ENCODE peak calls at places on chromosomes 4 and X, in eight cellular contexts. H, S, C, U, V, D, E and X are unnamed samples.
A peak's percentile ranks its signal among the peaks of the same experiment; 100 is the strongest.

GRCh38 chr4:71186566-71187398 is 152.0 kb upstream of the SLC4A4 start:
- DNase-seq in H (peak; percentile 71), S (peak; percentile 25), C (no peak), U (peak; percentile 19), V (peak; percentile 50), D (no peak), E (peak; percentile 88), X (no peak)

GRCh38 chr4:175705407-175705806 is 106.7 kb downstream of the GPM6A start:
- DNase-seq in H (no peak), S (no peak), C (peak; percentile 1), U (no peak), V (no peak), D (no peak), E (no peak), X (no peak)

GRCh38 chrX:115968436-115969252 is 201.9 kb upstream of the AGTR2 start:
- DNase-seq in H (peak; percentile 61), S (no peak), C (peak; percentile 56), U (peak; percentile 49), V (peak; percentile 39), D (no peak), E (peak; percentile 79), X (no peak)

GRCh38 chrX:9935436-9935835 is 31.7 kb upstream of the CLDN34 start:
- DNase-seq in H (no peak), S (no peak), C (no peak), U (no peak), V (no peak), D (no peak), E (no peak), X (no peak)

GRCh38 chr4:56666279-56666678 is 14.8 kb downstream of the HOPX start:
- DNase-seq in H (no peak), S (no peak), C (peak; percentile 42), U (no peak), V (no peak), D (no peak), E (no peak), X (no peak)

GRCh38 chrX:13535371-13535770 is 34.0 kb upstream of the EGFL6 start:
- DNase-seq in H (no peak), S (no peak), C (no peak), U (no peak), V (no peak), D (no peak), E (no peak), X (no peak)

GRCh38 chrX:2596050-2596449 is 95.0 kb upstream of the CD99 start:
- DNase-seq in H (no peak), S (no peak), C (peak; percentile 30), U (no peak), V (no peak), D (no peak), E (no peak), X (no peak)

GRCh38 chr4:37771771-37772170 is 54.7 kb upstream of the PGM2 start:
- DNase-seq in H (no peak), S (no peak), C (no peak), U (no peak), V (no peak), D (no peak), E (no peak), X (no peak)

GRCh38 chrX:129938081-129938480 is 32.1 kb downstream of the UTP14A start:
- DNase-seq in H (no peak), S (no peak), C (no peak), U (no peak), V (no peak), D (no peak), E (no peak), X (no peak)

GRCh38 chr4:84971319-84971932 is 4.9 kb upstream of the WDFY3 start:
- DNase-seq in H (no peak), S (peak; percentile 15), C (peak; percentile 77), U (peak; percentile 63), V (peak; percentile 82), D (no peak), E (no peak), X (peak; percentile 55)

GRCh38 chrX:14660970-14661369 is 131.6 kb downstream of the GLRA2 start:
- DNase-seq in H (no peak), S (no peak), C (no peak), U (no peak), V (no peak), D (no peak), E (no peak), X (no peak)

GRCh38 chrX:95346854-95347253 is 1337.8 kb upstream of the DIAPH2 start:
- DNase-seq in H (no peak), S (no peak), C (peak; percentile 19), U (peak; percentile 5), V (peak; percentile 38), D (no peak), E (no peak), X (no peak)

GRCh38 chrX:40273356-40274050 is 175.7 kb upstream of the BCOR start:
- DNase-seq in H (peak; percentile 42), S (no peak), C (no peak), U (no peak), V (peak; percentile 62), D (no peak), E (no peak), X (no peak)

GRCh38 chr4:56544573-56545131 is 39.1 kb downstream of the ARL9 start:
- DNase-seq in H (peak; percentile 88), S (peak; percentile 79), C (peak; percentile 78), U (peak; percentile 77), V (peak; percentile 70), D (peak; percentile 10), E (peak; percentile 98), X (peak; percentile 13)

GRCh38 chr4:47468686-47469365 is 5.3 kb upstream of the COMMD8 start:
- DNase-seq in H (no peak), S (no peak), C (no peak), U (no peak), V (peak; percentile 77), D (no peak), E (no peak), X (peak; percentile 11)

GRCh38 chr4:25131925-25132324 is 28.3 kb downstream of the SEPSECS start:
- DNase-seq in H (no peak), S (no peak), C (no peak), U (no peak), V (no peak), D (no peak), E (no peak), X (no peak)
- H3K4me3 ChIP-seq in H (no peak overlapping the region), S (no peak overlapping the region), C (no peak overlapping the region), U (no peak overlapping the region), V (no peak overlapping the region), D (no peak overlapping the region), E (no peak overlapping the region), X (no peak overlapping the region)

GRCh38 chrX:153687121-153688039 is at the start of gene SLC6A8:
- DNase-seq in H (peak; percentile 51), S (no peak), C (peak; percentile 37), U (peak; percentile 72), V (peak; percentile 52), D (no peak), E (peak; percentile 84), X (no peak)

GRCh38 chrX:153685751-153686676 is 1.7 kb upstream of the SLC6A8 start:
- DNase-seq in H (no peak), S (no peak), C (no peak), U (no peak), V (no peak), D (no peak), E (no peak), X (no peak)

GRCh38 chrX:153685179-153685536 is 2.6 kb upstream of the SLC6A8 start:
- DNase-seq in H (no peak), S (no peak), C (no peak), U (no peak), V (no peak), D (no peak), E (no peak), X (no peak)

GRCh38 chrX:153681175-153681574 is 6.6 kb upstream of the SLC6A8 start:
- DNase-seq in H (no peak), S (no peak), C (no peak), U (no peak), V (no peak), D (no peak), E (no peak), X (no peak)

DNA sequence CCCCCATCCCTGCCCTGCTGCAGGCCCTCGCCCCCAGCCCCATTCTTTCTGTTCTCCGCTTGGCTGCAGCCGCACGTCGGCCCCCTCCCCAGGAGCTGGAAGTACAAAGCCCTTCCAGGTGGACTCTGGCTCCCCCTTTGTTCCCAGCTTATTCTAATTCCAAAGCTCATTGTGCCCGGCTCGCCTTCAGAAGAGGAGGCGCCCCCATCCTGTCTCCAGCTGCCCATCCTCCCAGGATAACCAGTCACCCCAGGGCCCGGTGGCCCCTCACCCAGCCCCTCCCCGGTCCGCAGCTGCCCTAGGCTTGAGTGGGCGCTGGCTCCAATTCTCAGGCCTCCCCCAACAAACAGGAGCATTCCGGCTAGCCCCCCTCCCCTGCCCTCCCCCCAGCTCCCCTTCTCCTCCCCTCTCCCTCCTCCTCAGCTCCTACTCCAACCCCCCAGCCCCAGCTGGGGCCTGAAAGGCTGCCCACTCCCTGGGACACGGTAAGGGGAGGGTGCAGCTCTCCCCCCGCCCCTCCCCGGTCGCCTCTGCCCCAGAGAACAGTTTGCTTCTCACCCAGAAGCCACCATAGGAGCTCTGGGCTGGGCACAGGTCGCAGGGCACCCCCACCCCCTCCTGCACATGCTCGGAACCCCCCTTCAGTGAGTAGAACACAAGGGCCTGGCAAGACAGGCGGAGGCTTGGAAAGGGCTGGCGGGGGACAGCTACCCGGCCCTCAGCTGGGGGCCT is 3.1 kb upstream of the SLC6A8 start:
- DNase-seq in H (no peak), S (no peak), C (no peak), U (no peak), V (no peak), D (no peak), E (no peak), X (no peak)
- H3K4me3 ChIP-seq in H (no peak overlapping the region), S (no peak overlapping the region), C (no peak overlapping the region), U (no peak overlapping the region), V (no peak overlapping the region), D (no peak overlapping the region), E (no peak overlapping the region), X (no peak overlapping the region)

DNA sequence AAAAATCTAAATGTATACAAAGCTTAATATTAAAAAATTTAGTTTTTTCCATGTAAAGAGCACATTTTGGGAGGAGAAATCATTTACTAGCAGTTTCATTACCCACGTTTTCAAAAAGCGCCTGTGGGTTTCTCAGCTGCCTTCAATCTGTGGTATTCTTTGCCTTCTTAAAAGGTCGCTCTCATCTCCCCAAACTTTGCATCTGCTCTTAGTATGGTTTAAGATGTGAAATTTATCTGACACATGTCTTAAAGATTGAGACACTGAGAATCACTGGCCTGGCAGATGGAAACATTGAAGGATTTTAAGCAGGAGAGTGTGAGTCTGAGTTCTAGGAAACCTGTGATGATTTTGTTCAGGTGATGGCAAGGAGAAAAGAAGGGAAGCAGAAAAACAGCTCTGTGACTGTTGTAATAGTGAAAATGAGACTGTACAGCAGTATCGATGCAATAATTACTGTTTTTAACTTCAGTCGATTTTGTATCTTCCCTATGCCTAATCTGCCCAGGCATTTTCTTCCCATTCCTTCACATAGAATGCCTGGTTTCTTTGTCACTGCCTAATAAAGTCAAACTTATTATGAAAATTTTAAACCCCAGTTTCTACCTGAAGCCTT is 75.9 kb downstream of the PAQR3 start:
- DNase-seq in H (no peak), S (no peak), C (no peak), U (no peak), V (no peak), D (no peak), E (no peak), X (no peak)
- H3K4me3 ChIP-seq in H (no peak overlapping the region), S (no peak overlapping the region), C (no peak overlapping the region), U (no peak overlapping the region), V (no peak overlapping the region), D (no peak overlapping the region), E (no peak overlapping the region), X (no peak overlapping the region)

DNA sequence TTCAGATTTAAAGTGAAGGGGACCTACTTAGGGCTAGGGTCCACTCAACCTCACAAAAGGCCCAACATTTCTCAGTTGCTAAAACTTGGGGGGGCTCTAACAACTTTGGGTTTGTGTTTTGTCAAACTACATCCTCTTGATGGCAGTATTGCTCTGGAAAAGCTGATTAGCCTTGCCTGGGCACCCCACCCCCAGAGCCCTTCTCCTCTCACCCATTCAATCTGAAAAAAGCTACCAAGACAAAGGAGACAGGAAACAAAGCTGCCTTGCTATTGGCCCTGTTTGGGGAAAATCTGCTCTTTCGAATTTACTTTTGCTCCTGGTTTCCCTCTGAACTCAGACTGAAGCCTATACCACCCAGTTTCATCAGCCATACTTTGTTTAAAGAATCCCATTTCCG is 195.2 kb upstream of the STK26 start:
- DNase-seq in H (no peak), S (peak; percentile 54), C (no peak), U (peak; percentile 39), V (peak; percentile 35), D (no peak), E (no peak), X (no peak)
- H3K4me3 ChIP-seq in H (no peak overlapping the region), S (no peak overlapping the region), C (no peak overlapping the region), U (no peak overlapping the region), V (no peak overlapping the region), D (no peak overlapping the region), E (no peak overlapping the region), X (no peak overlapping the region)